ENCODE peak calls at places on chromosomes 13 and 19, in seven cellular contexts. P is colonic mucosa; J is mucosa of descending colon; I is HFFc6; V is CD8-positive, alpha-beta T cell; U is GM10248; B is foreskin fibroblast. N is an unnamed sample.
A peak's percentile ranks its signal among the peaks of the same experiment; 100 is the strongest.

GRCh38 chr19:43552616-43553015 is 19.6 kb downstream of the ZNF575 start:
- DNase-seq in P (no peak), J (no peak), I (no peak), V (no peak), U (no peak), B (no peak), N (no peak)

GRCh38 chr19:7934766-7935165 is 8.7 kb downstream of the TIMM44 start:
- DNase-seq in P (no peak), J (no peak), I (no peak), V (no peak), U (no peak), B (no peak), N (no peak)

GRCh38 chr13:32840840-32841713 is 175.1 kb upstream of the KL start:
- DNase-seq in P (no peak), J (no peak), I (no peak), V (no peak), U (peak; percentile 42), B (no peak), N (peak; percentile 45)

GRCh38 chr19:35355851-35356460 is 2.3 kb upstream of the FFAR3 start:
- DNase-seq in P (no peak), J (no peak), I (no peak), V (no peak), U (peak; percentile 9), B (no peak), N (no peak)

GRCh38 chr13:30792257-30793000 is 57.1 kb downstream of the ALOX5AP start:
- DNase-seq in P (peak; percentile 47), J (peak; percentile 41), I (peak; percentile 91), V (peak; percentile 36), U (no peak), B (peak; percentile 99), N (no peak)

GRCh38 chr19:35099155-35099896 is 16.3 kb upstream of the FXYD3 start:
- DNase-seq in P (no peak), J (no peak), I (no peak), V (no peak), U (no peak), B (no peak), N (no peak)

GRCh38 chr19:18205180-18205915 is 1.5 kb upstream of the RAB3A start:
- DNase-seq in P (peak; percentile 80), J (peak; percentile 85), I (peak; percentile 50), V (peak; percentile 72), U (peak; percentile 77), B (peak; percentile 84), N (peak; percentile 81)

GRCh38 chr13:79776538-79776937 is 295.6 kb downstream of the NDFIP2 start:
- DNase-seq in P (no peak), J (peak; percentile 8), I (peak; percentile 24), V (no peak), U (no peak), B (peak; percentile 68), N (no peak)

GRCh38 chr19:8468761-8469458 is 24.1 kb downstream of the HNRNPM start:
- DNase-seq in P (no peak), J (no peak), I (no peak), V (no peak), U (no peak), B (peak; percentile 85), N (no peak)

GRCh38 chr19:19061491-19061890 is 2.3 kb upstream of the SLC25A42 start:
- DNase-seq in P (no peak), J (peak; percentile 29), I (no peak), V (no peak), U (no peak), B (peak; percentile 3), N (no peak)

GRCh38 chr13:21674271-21675009 is 3.6 kb downstream of the FGF9 start:
- DNase-seq in P (peak; percentile 36), J (peak; percentile 34), I (no peak), V (peak; percentile 55), U (peak; percentile 30), B (peak; percentile 23), N (peak; percentile 68)

GRCh38 chr19:18304496-18305312 is 18.2 kb downstream of the LSM4 start:
- DNase-seq in P (peak; percentile 67), J (peak; percentile 69), I (peak; percentile 75), V (peak; percentile 89), U (peak; percentile 89), B (peak; percentile 94), N (peak; percentile 89)

GRCh38 chr13:74443623-74444022 is 309.4 kb upstream of the KLF12 start:
- DNase-seq in P (no peak), J (no peak), I (peak; percentile 75), V (no peak), U (no peak), B (peak; percentile 90), N (no peak)

GRCh38 chr19:29715695-29716581 is 877 bp upstream of the C19orf12 start:
- DNase-seq in P (peak; percentile 59), J (peak; percentile 54), I (no peak), V (no peak), U (no peak), B (peak; percentile 18), N (no peak)

GRCh38 chr19:22605275-22606211 is 28.6 kb upstream of the ZNF492 start:
- DNase-seq in P (no peak), J (no peak), I (no peak), V (no peak), U (no peak), B (no peak), N (no peak)

GRCh38 chr19:5170329-5170745 is 170.3 kb downstream of the PTPRS start:
- DNase-seq in P (peak; percentile 39), J (peak; percentile 37), I (no peak), V (peak; percentile 74), U (no peak), B (no peak), N (no peak)

GRCh38 chr19:44758596-44758995 is 10.1 kb downstream of the BCL3 start:
- DNase-seq in P (no peak), J (no peak), I (no peak), V (no peak), U (no peak), B (no peak), N (no peak)

GRCh38 chr19:8192227-8192820 is 16.8 kb upstream of the CERS4 start:
- DNase-seq in P (no peak), J (no peak), I (no peak), V (no peak), U (no peak), B (no peak), N (no peak)

GRCh38 chr19:18097217-18097992 is at the start of gene MAST3:
- DNase-seq in P (peak; percentile 87), J (peak; percentile 93), I (no peak), V (peak; percentile 95), U (peak; percentile 98), B (peak; percentile 93), N (peak; percentile 99)

GRCh38 chr13:33153421-33154381 is 131.9 kb downstream of the STARD13 start:
- DNase-seq in P (no peak), J (peak; percentile 22), I (peak; percentile 28), V (no peak), U (no peak), B (peak; percentile 34), N (no peak)

GRCh38 chr19:58398545-58398944 is 3.1 kb downstream of the RNF225 start:
- DNase-seq in P (no peak), J (no peak), I (no peak), V (no peak), U (no peak), B (no peak), N (no peak)

DNA sequence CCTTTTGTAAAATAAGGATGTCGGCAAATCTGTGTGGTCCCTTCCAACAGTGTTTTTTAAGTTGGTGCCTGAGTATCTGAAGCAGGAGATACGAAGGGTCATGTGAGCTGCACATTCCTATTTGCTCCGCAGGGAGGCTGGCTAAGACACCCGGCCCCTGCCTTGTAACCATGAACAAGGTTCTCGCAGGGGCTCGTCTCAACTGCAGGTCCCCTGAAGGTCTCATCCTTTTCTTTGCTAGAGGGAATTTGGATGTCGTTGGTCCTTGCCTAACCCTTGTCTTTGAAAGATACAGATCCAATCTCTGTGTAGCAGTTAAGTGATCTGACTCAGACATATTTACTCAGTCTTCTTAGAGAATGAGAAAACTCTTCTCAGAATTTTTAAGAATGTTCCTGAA is 64.4 kb downstream of the LRCH1 start:
- DNase-seq in P (no peak), J (no peak), I (no peak), V (no peak), U (no peak), B (no peak), N (no peak)
- TF ChIP-seq CTCF in P (no peak), J (no peak), I (no peak), V (no peak), U (no peak), B (no peak), N (no peak)

GRCh38 chr13:42832341-42833153 is 51.2 kb downstream of the FAM216B start:
- DNase-seq in P (no peak), J (peak; percentile 27), I (peak; percentile 77), V (no peak), U (no peak), B (peak; percentile 95), N (no peak)

GRCh38 chr13:42835012-42835411 is 53.6 kb downstream of the FAM216B start:
- DNase-seq in P (no peak), J (no peak), I (no peak), V (no peak), U (no peak), B (no peak), N (no peak)

DNA sequence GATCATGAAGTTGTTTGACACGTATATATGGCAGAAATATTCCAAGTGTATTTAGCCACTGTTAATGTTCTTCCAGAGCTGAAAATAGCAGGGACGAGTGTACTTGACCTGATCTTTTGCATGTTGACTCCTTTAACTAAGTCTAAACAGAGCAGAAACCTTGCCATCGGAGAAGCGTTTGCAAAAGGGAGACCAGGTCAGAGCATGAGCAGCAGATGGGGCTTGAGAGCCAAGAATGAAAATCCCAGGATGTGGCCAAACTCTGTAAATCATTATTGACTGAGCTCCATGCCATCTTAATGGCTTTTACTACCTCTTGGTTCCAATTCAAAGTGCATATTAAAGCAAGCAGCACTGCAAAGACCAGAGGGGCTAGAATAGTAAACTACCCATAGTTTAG is 55.5 kb downstream of the FAM216B start:
- DNase-seq in P (no peak), J (peak; percentile 33), I (peak; percentile 61), V (no peak), U (no peak), B (peak; percentile 86), N (no peak)
- TF ChIP-seq CTCF in P (no peak), J (no peak), I (peak; percentile 66), V (no peak), U (peak; percentile 16), B (peak; percentile 34), N (no peak)

DNA sequence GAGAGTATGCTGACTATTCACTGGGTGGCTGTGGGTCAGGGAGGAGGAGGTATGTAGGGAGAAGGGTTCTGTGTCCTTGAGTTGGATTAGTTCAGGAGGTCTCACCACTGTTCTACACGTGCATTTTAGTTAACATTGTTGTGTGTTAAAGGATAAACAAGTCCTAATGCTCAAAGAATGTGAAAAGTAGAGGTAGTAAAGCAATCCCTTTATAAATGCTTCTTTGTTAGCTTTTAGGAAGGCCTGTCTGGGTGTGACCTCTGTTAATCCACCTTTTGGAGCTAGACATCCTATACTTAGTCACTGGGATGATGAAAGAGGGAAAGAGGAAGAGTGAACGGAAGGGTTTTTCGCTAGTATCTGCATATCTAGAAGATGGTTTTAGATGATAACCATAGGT is 42.2 kb upstream of the FLT1 start:
- DNase-seq in P (no peak), J (no peak), I (no peak), V (no peak), U (no peak), B (no peak), N (no peak)
- TF ChIP-seq CTCF in P (no peak), J (no peak), I (no peak), V (no peak), U (no peak), B (no peak), N (no peak)

GRCh38 chr19:13373599-13373998 is 132.7 kb downstream of the CACNA1A start:
- DNase-seq in P (no peak), J (no peak), I (no peak), V (no peak), U (no peak), B (no peak), N (no peak)
- TF ChIP-seq CTCF in P (no peak), J (no peak), I (no peak), V (no peak), U (no peak), B (no peak), N (no peak)

N was measured in GM20000.